ENCODE peak calls at places on chromosomes 3 and 15, in four cellular contexts. M is HEK293T, H is natural killer cell, R is IMR-90. O is an unnamed sample.
A peak's percentile ranks its signal among the peaks of the same experiment; 100 is the strongest.

GRCh38 chr15:34304613-34305012 is 33.0 kb downstream of the SLC12A6 start:
- DNase-seq in H (no peak), M (no peak), R (peak; percentile 82), O (no peak)

GRCh38 chr3:98291332-98291957 is 9.1 kb downstream of the OR5H2 start:
- DNase-seq in R (no peak), H (no peak), M (no peak), O (no peak)

GRCh38 chr3:72270072-72270611 is 485.2 kb upstream of the PROK2 start:
- DNase-seq in M (peak; percentile 28), H (no peak), R (peak; percentile 96), O (no peak)

GRCh38 chr3:36496734-36497133 is 116.4 kb downstream of the STAC start:
- DNase-seq in H (no peak), R (no peak), M (no peak), O (no peak)

GRCh38 chr15:80462836-80463512 is 58.8 kb downstream of the ARNT2 start:
- DNase-seq in H (no peak), R (no peak), M (no peak), O (no peak)

GRCh38 chr3:8506611-8507061 is 5.0 kb downstream of the LMCD1 start:
- DNase-seq in M (no peak), H (no peak), R (peak; percentile 81), O (no peak)

GRCh38 chr3:51968175-51968681 is 974 bp upstream of the PCBP4 start:
- DNase-seq in H (no peak), R (peak; percentile 18), M (no peak), O (peak; percentile 87)

GRCh38 chr3:29764059-29764458 is 483.2 kb downstream of the RBMS3 start:
- DNase-seq in H (no peak), M (no peak), R (peak; percentile 83), O (no peak)

GRCh38 chr3:14725015-14725431 is 50.1 kb downstream of the C3orf20 start:
- DNase-seq in R (peak; percentile 64), M (no peak), H (no peak), O (no peak)

GRCh38 chr3:60594025-60594424 is 657.2 kb downstream of the FHIT start:
- DNase-seq in M (no peak), H (no peak), R (peak; percentile 45), O (no peak)

GRCh38 chr15:69760890-69761568 is 308.4 kb downstream of the RPLP1 start:
- DNase-seq in M (no peak), H (peak; percentile 61), R (peak; percentile 99), O (no peak)